ENCODE peak calls at places on chromosomes 12 and 14, in eight cellular contexts. C, F, B, M, E, K, P and W are unnamed samples.

GRCh38 chr14:73241481-73242165 is 4.3 kb downstream of the PAPLN start:
- DNase-seq in C (no peak), F (peak), B (no peak), M (no peak), E (no peak), K (peak), P (no peak), W (no peak)

GRCh38 chr12:98653866-98654493 is 8.9 kb downstream of the APAF1 start:
- DNase-seq in C (peak), F (no peak), B (peak), M (peak), E (peak), K (no peak), P (peak), W (peak)

GRCh38 chr14:38567728-38568127 is 311.8 kb upstream of the CLEC14A start:
- DNase-seq in C (no peak), F (no peak), B (no peak), M (no peak), E (no peak), K (no peak), P (no peak), W (no peak)

GRCh38 chr12:11953523-11953922 is 117.2 kb upstream of the BCL2L14 start:
- DNase-seq in C (no peak), F (no peak), B (no peak), M (no peak), E (no peak), K (no peak), P (no peak), W (no peak)

GRCh38 chr12:10068634-10069033 is 30.2 kb downstream of the CLEC1A start:
- DNase-seq in C (no peak), F (no peak), B (no peak), M (no peak), E (no peak), K (no peak), P (no peak), W (no peak)

GRCh38 chr12:52023182-52023975 is 16.6 kb downstream of the TAMALIN start:
- DNase-seq in C (peak), F (peak), B (peak), M (no peak), E (peak), K (peak), P (peak), W (peak)

GRCh38 chr12:52741378-52742195 is 35.6 kb downstream of the KRT76 start:
- DNase-seq in C (peak), F (no peak), B (peak), M (no peak), E (peak), K (no peak), P (peak), W (peak)

GRCh38 chr14:34951286-34951685 is 31.5 kb upstream of the SRP54 start:
- DNase-seq in C (no peak), F (no peak), B (no peak), M (peak), E (no peak), K (no peak), P (no peak), W (no peak)

GRCh38 chr14:35384386-35385041 is 20.0 kb downstream of the NFKBIA start:
- DNase-seq in C (no peak), F (no peak), B (peak), M (peak), E (peak), K (peak), P (no peak), W (no peak)

GRCh38 chr14:61652526-61653262 is 42.6 kb upstream of the HIF1A start:
- DNase-seq in C (no peak), F (no peak), B (no peak), M (no peak), E (peak), K (no peak), P (peak), W (no peak)

GRCh38 chr12:57724003-57724935 is 14.3 kb downstream of the AGAP2 start:
- DNase-seq in C (no peak), F (no peak), B (no peak), M (no peak), E (no peak), K (no peak), P (no peak), W (no peak)

GRCh38 chr14:36996133-36996856 is 176.1 kb downstream of the SLC25A21 start:
- DNase-seq in C (no peak), F (no peak), B (peak), M (no peak), E (no peak), K (no peak), P (no peak), W (peak)

GRCh38 chr12:63948211-63948610 is 103.7 kb downstream of the SRGAP1 start:
- DNase-seq in C (no peak), F (no peak), B (no peak), M (no peak), E (no peak), K (no peak), P (no peak), W (no peak)

GRCh38 chr12:30622509-30622908 is 73.2 kb downstream of the IPO8 start:
- DNase-seq in C (no peak), F (no peak), B (no peak), M (no peak), E (no peak), K (no peak), P (no peak), W (peak)

GRCh38 chr14:99663716-99664635 is 19.0 kb downstream of the HHIPL1 start:
- DNase-seq in C (no peak), F (no peak), B (no peak), M (no peak), E (no peak), K (no peak), P (no peak), W (no peak)

GRCh38 chr12:91382081-91382543 is 199.5 kb upstream of the DCN start:
- DNase-seq in C (peak), F (peak), B (peak), M (peak), E (peak), K (peak), P (peak), W (peak)

GRCh38 chr12:98485792-98486347 is 29.5 kb upstream of the TMPO start:
- DNase-seq in C (no peak), F (no peak), B (no peak), M (no peak), E (no peak), K (no peak), P (no peak), W (no peak)

GRCh38 chr14:54220122-54220691 is 176.6 kb upstream of the CDKN3 start:
- DNase-seq in C (no peak), F (no peak), B (peak), M (no peak), E (no peak), K (no peak), P (no peak), W (no peak)

GRCh38 chr14:69226178-69226577 is 33.8 kb upstream of the GALNT16 start:
- DNase-seq in C (no peak), F (no peak), B (peak), M (no peak), E (no peak), K (no peak), P (no peak), W (no peak)

GRCh38 chr14:45811155-45811554 is 558.2 kb upstream of the MIS18BP1 start:
- DNase-seq in C (no peak), F (no peak), B (no peak), M (no peak), E (no peak), K (no peak), P (no peak), W (no peak)

GRCh38 chr12:95721320-95721719 is 69.2 kb downstream of the NTN4 start:
- DNase-seq in C (no peak), F (no peak), B (peak), M (no peak), E (peak), K (no peak), P (no peak), W (peak)

GRCh38 chr12:50764116-50764860 is 387 bp downstream of the ATF1 start:
- DNase-seq in C (peak), F (peak), B (peak), M (no peak), E (no peak), K (peak), P (peak), W (no peak)

GRCh38 chr12:81727387-81727786 is 31.8 kb downstream of the PPFIA2 start:
- DNase-seq in C (no peak), F (no peak), B (no peak), M (no peak), E (no peak), K (no peak), P (no peak), W (no peak)